ENCODE peak calls at places on chromosomes 6 and 20, in five cellular contexts. D is GM13977, V is GM12864, I is fibroblast of mammary gland, O is hepatocyte. C is an unnamed sample.

GRCh38 chr20:51687630-51688029 is 80.6 kb downstream of the ATP9A start:
- DNase-seq in D (no peak), V (no peak), I (no peak), O (no peak), C (no peak)

GRCh38 chr6:143368426-143368825 is 82.1 kb downstream of the ADAT2 start:
- DNase-seq in D (peak), V (peak), I (peak), O (no peak), C (peak)

GRCh38 chr6:7140631-7141366 is 33.0 kb downstream of the RREB1 start:
- DNase-seq in D (peak), V (no peak), I (peak), O (peak), C (peak)

GRCh38 chr6:90458353-90459224 is 128.3 kb downstream of the MAP3K7 start:
- DNase-seq in D (no peak), V (no peak), I (no peak), O (no peak), C (peak)

GRCh38 chr6:3928111-3928510 is 78.9 kb downstream of the FAM50B start:
- DNase-seq in D (no peak), V (no peak), I (no peak), O (no peak), C (no peak)

GRCh38 chr6:89254569-89254968 is 37.4 kb upstream of the GABRR1 start:
- DNase-seq in D (no peak), V (no peak), I (no peak), O (no peak), C (no peak)

GRCh38 chr20:41136695-41137411 is 490 bp upstream of the PLCG1 start:
- DNase-seq in D (peak), V (no peak), I (peak), O (peak), C (peak)

GRCh38 chr20:9059931-9060330 is 9.0 kb upstream of the PLCB4 start:
- DNase-seq in D (no peak), V (no peak), I (peak), O (no peak), C (no peak)

GRCh38 chr20:40908311-40908710 is 120.3 kb upstream of the TOP1 start:
- DNase-seq in D (no peak), V (no peak), I (no peak), O (no peak), C (no peak)

DNA sequence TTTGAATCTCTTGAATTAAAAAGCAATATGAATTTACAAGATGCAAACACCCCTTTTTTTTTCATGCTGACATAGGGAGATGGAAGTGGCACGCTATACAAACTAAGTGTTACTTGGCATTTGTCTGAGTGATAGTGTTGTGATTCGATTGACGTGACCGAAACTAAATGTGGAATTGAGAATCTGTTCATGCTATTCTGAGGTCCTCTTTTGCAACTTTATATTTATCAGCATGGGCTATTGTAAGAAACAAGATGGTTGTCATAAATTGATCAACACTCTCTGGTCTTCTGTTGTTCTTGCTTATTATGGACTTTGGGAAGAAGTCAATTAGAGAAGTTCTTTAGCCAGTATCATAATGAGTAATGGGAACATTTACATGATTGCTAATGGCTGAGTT is 194.9 kb downstream of the CD83 start:
- DNase-seq in D (peak), V (peak), I (no peak), O (no peak), C (peak)
- TF ChIP-seq CTCF in D (no peak), V (no peak), I (no peak), O (no peak), C (no peak)

GRCh38 chr6:2782356-2782708 is 17.1 kb downstream of the WRNIP1 start:
- DNase-seq in D (no peak), V (no peak), I (no peak), O (no peak), C (no peak)

GRCh38 chr6:2781685-2782355 is 16.6 kb downstream of the WRNIP1 start:
- DNase-seq in D (no peak), V (no peak), I (no peak), O (no peak), C (no peak)

GRCh38 chr6:2782825-2783187 is 17.6 kb downstream of the WRNIP1 start:
- DNase-seq in D (no peak), V (no peak), I (no peak), O (no peak), C (no peak)

GRCh38 chr6:2784061-2784460 is 18.9 kb downstream of the WRNIP1 start:
- DNase-seq in D (no peak), V (no peak), I (no peak), O (no peak), C (no peak)

GRCh38 chr6:2783188-2783957 is 18.2 kb downstream of the WRNIP1 start:
- DNase-seq in D (no peak), V (no peak), I (no peak), O (no peak), C (no peak)
- TF ChIP-seq CTCF in D (no peak), V (no peak), I (no peak), O (peak), C (no peak)

GRCh38 chr6:28981391-28981832 is 23.7 kb downstream of the ZNF311 start:
- DNase-seq in D (no peak), V (peak), I (peak), O (peak), C (peak)

GRCh38 chr6:28980137-28980796 is 24.8 kb downstream of the ZNF311 start:
- DNase-seq in D (no peak), V (no peak), I (no peak), O (no peak), C (no peak)

GRCh38 chr6:28980797-28981390 is 24.2 kb downstream of the ZNF311 start:
- DNase-seq in D (peak), V (no peak), I (peak), O (peak), C (peak)

GRCh38 chr6:28982476-28983266 is 22.4 kb downstream of the ZNF311 start:
- DNase-seq in D (no peak), V (no peak), I (peak), O (peak), C (peak)

DNA sequence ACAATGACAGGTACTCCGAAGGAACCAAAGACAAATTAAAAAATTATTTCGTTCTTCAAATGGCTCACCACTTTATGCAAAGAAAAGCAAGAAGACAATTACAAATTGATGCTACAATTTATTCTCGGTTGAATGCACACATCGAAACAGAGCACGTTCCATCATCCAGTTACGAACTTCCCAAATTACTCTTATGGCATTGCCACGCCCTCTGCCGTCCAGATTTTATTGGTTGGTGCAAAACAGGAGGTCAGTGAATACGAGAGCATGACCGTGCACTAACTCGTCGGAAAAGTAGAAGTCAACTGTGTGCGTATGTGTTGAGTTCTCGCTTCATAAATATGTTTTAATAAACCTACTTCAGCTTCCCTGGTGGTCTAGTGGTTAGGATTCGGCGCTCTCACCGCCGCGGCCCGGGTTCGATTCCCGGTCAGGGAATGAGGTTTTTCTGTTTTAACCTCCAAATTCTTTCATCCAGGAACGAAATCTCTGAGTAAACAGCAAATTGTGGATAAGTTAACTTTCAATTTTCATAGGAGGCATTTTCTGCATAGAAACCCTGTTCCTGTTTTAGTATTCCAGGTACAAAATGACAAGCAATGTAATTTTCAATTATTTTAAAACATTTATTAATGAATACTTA is 23.2 kb downstream of the ZNF311 start:
- DNase-seq in D (peak), V (peak), I (peak), O (peak), C (peak)
- TF ChIP-seq CTCF in D (no peak), V (no peak), I (no peak), O (no peak), C (no peak)

DNA sequence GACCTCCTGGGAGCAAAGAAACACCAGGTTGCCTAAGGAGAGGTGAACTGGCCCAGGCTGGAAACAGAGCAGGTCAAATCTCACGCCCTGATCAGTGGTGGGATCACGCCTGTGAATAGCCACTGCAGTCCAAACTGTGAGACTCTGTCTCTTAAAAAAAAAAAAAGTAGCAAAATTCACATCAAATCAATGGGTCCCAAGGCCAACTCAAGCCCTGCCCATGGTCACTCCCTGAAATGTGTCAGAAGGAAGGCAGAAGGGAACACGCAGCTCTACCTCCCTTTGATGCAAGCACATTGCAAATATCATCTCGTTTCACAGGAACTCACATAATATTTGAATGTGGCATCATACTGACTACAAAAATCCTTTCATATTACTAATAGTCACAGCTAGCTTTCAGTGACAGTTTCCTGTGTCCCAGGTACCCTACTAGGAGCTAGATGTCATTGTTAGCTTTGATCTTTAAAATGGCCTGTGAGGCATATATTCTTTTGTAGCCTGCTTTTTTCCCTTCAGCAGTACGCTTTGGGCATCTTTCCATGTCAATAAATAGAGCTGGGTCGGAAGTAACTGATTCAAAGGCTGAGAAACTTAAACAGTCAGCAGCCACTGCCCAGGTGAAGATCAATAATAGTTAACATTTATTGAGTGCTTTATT is 14.4 kb upstream of the TTPAL start:
- DNase-seq in D (no peak), V (no peak), I (no peak), O (no peak), C (no peak)
- TF ChIP-seq CTCF in D (no peak), V (no peak), I (no peak), O (no peak), C (no peak)

C was measured in GM12865.